ENCODE peak calls at places on chromosome 3, in ten cellular contexts. W is stimulated activated CD8-positive, alpha-beta memory T cell treated with anti-CD3 and anti-CD28 coated beads, Interleukin-4, amount 100 ng/mL, for 24 hours; O is fibroblast of pulmonary artery; F is T-helper 22 cell; M is A172; R is left ventricle myocardium superior; N is LoVo; J is activated T-cell treated with anti-CD3 and anti-CD28 coated beads for 24 hours; U is IMR-90; D is HTR-8/SVneo. S is an unnamed sample.

GRCh38 chr3:15384510-15385237 is 42.7 kb downstream of the METTL6 start:
- DNase-seq in W (no peak), O (no peak), F (no peak), M (peak), R (no peak), N (no peak), J (no peak), U (no peak), D (no peak), S (no peak)

GRCh38 chr3:149625795-149626194 is 32.0 kb downstream of the WWTR1 start:
- DNase-seq in W (no peak), O (no peak), F (no peak), M (peak), R (no peak), N (no peak), J (no peak), U (no peak), D (no peak), S (peak)

GRCh38 chr3:138862924-138863775 is 28.4 kb upstream of the PIK3CB start:
- DNase-seq in W (no peak), O (peak), F (no peak), M (peak), R (no peak), N (peak), J (no peak), U (peak), D (peak), S (peak)

GRCh38 chr3:8972614-8973013 is 9.3 kb upstream of the RAD18 start:
- DNase-seq in W (no peak), O (peak), F (no peak), M (peak), R (no peak), N (no peak), J (no peak), U (peak), D (peak), S (no peak)

GRCh38 chr3:107227091-107227490 is 150.1 kb upstream of the CCDC54 start:
- DNase-seq in W (no peak), O (no peak), F (no peak), M (peak), R (no peak), N (no peak), J (no peak), U (peak), D (no peak), S (peak)

GRCh38 chr3:13647314-13648059 is 98.6 kb downstream of the FBLN2 start:
- DNase-seq in W (no peak), O (no peak), F (no peak), M (peak), R (no peak), N (no peak), J (peak), U (peak), D (no peak), S (peak)

GRCh38 chr3:70856414-70857162 is 544.1 kb upstream of the MDFIC2 start:
- DNase-seq in W (no peak), O (peak), F (no peak), M (peak), R (no peak), N (no peak), J (no peak), U (peak), D (peak), S (peak)

GRCh38 chr3:70982274-70982673 is 601.3 kb downstream of the FOXP1 start:
- DNase-seq in W (no peak), O (peak), F (no peak), M (peak), R (no peak), N (no peak), J (no peak), U (no peak), D (no peak), S (no peak)

GRCh38 chr3:149646181-149646766 is 11.6 kb downstream of the WWTR1 start:
- DNase-seq in W (no peak), O (peak), F (no peak), M (peak), R (no peak), N (peak), J (no peak), U (peak), D (no peak), S (peak)

GRCh38 chr3:179071569-179072397 is at the start of gene ZMAT3:
- DNase-seq in W (peak), O (peak), F (peak), M (peak), R (peak), N (peak), J (peak), U (peak), D (peak), S (peak)

GRCh38 chr3:195764961-195765706 is 44.4 kb downstream of the MUC20 start:
- DNase-seq in W (no peak), O (no peak), F (no peak), M (no peak), R (no peak), N (no peak), J (no peak), U (no peak), D (no peak), S (no peak)

GRCh38 chr3:128488995-128489859 is 3.8 kb downstream of the GATA2 start:
- DNase-seq in W (no peak), O (peak), F (no peak), M (no peak), R (peak), N (peak), J (no peak), U (no peak), D (peak), S (no peak)

GRCh38 chr3:72818092-72818721 is 30.0 kb downstream of the SHQ1 start:
- DNase-seq in W (no peak), O (peak), F (no peak), M (peak), R (no peak), N (no peak), J (no peak), U (peak), D (peak), S (no peak)

GRCh38 chr3:172635588-172635987 is 75.3 kb downstream of the NCEH1 start:
- DNase-seq in W (no peak), O (no peak), F (no peak), M (peak), R (no peak), N (peak), J (no peak), U (peak), D (no peak), S (peak)

GRCh38 chr3:134938024-134938525 is 143.0 kb downstream of the EPHB1 start:
- DNase-seq in W (no peak), O (no peak), F (no peak), M (no peak), R (no peak), N (no peak), J (no peak), U (no peak), D (no peak), S (no peak)

GRCh38 chr3:194738254-194739093 is 52.8 kb downstream of the FAM43A start:
- DNase-seq in W (no peak), O (peak), F (no peak), M (peak), R (peak), N (no peak), J (no peak), U (peak), D (no peak), S (peak)

GRCh38 chr3:157417247-157417646 is 19.4 kb upstream of the PTX3 start:
- DNase-seq in W (no peak), O (peak), F (no peak), M (peak), R (no peak), N (peak), J (no peak), U (no peak), D (no peak), S (no peak)

GRCh38 chr3:138881233-138881632 is 46.5 kb upstream of the PIK3CB start:
- DNase-seq in W (no peak), O (no peak), F (no peak), M (no peak), R (no peak), N (no peak), J (no peak), U (no peak), D (no peak), S (no peak)

GRCh38 chr3:138184994-138185393 is 2.1 kb upstream of the ARMC8 start:
- DNase-seq in W (no peak), O (no peak), F (no peak), M (peak), R (no peak), N (no peak), J (no peak), U (peak), D (peak), S (no peak)

GRCh38 chr3:101036213-101036618 is 43.0 kb upstream of the ABI3BP start:
- DNase-seq in W (no peak), O (peak), F (no peak), M (peak), R (no peak), N (peak), J (no peak), U (peak), D (peak), S (peak)

GRCh38 chr3:114608293-114608692 is 314.5 kb downstream of the TIGIT start:
- DNase-seq in W (no peak), O (peak), F (no peak), M (peak), R (no peak), N (peak), J (no peak), U (peak), D (peak), S (peak)